ENCODE peak calls at places on chromosomes 1 and 21, in six cellular contexts. One of them, this sample, is unnamed.

GRCh38 chr1:53685272-53686051 is 53.5 kb downstream of the GLIS1 start:
- DNase-seq in IMR-90: peak
- DNase-seq in osteoblast: peak
- DNase-seq in astrocyte of the cerebellum: no peak
- DNase-seq in fibroblast of mammary gland: no peak
- DNase-seq in fibroblast of pulmonary artery: peak
- DNase-seq in this sample: peak

GRCh38 chr1:39378377-39378776 is 113.1 kb upstream of the BMP8A start:
- DNase-seq in IMR-90: no peak
- DNase-seq in osteoblast: no peak
- DNase-seq in astrocyte of the cerebellum: no peak
- DNase-seq in fibroblast of mammary gland: no peak
- DNase-seq in fibroblast of pulmonary artery: no peak
- DNase-seq in this sample: no peak

GRCh38 chr1:150429805-150430204 is 57.4 kb upstream of the TARS2 start:
- DNase-seq in IMR-90: peak
- DNase-seq in osteoblast: no peak
- DNase-seq in astrocyte of the cerebellum: no peak
- DNase-seq in fibroblast of mammary gland: peak
- DNase-seq in fibroblast of pulmonary artery: peak
- DNase-seq in this sample: no peak

GRCh38 chr1:21673277-21673780 is 4.2 kb upstream of the RAP1GAP start:
- DNase-seq in IMR-90: peak
- DNase-seq in osteoblast: peak
- DNase-seq in astrocyte of the cerebellum: peak
- DNase-seq in fibroblast of mammary gland: peak
- DNase-seq in fibroblast of pulmonary artery: peak
- DNase-seq in this sample: peak

GRCh38 chr1:69088556-69088955 is 479.2 kb upstream of the LRRC7 start:
- DNase-seq in IMR-90: no peak
- DNase-seq in osteoblast: no peak
- DNase-seq in astrocyte of the cerebellum: no peak
- DNase-seq in fibroblast of mammary gland: no peak
- DNase-seq in fibroblast of pulmonary artery: no peak
- DNase-seq in this sample: no peak

GRCh38 chr1:64469977-64470669 is at the start of gene CACHD1:
- DNase-seq in IMR-90: peak
- DNase-seq in osteoblast: peak
- DNase-seq in astrocyte of the cerebellum: peak
- DNase-seq in fibroblast of mammary gland: peak
- DNase-seq in fibroblast of pulmonary artery: peak
- DNase-seq in this sample: peak

GRCh38 chr1:201254625-201255469 is 28.5 kb upstream of the PKP1 start:
- DNase-seq in IMR-90: no peak
- DNase-seq in osteoblast: peak
- DNase-seq in astrocyte of the cerebellum: no peak
- DNase-seq in fibroblast of mammary gland: peak
- DNase-seq in fibroblast of pulmonary artery: peak
- DNase-seq in this sample: no peak

GRCh38 chr1:207938016-207938415 is 27.1 kb upstream of the CD34 start:
- DNase-seq in IMR-90: peak
- DNase-seq in osteoblast: peak
- DNase-seq in astrocyte of the cerebellum: no peak
- DNase-seq in fibroblast of mammary gland: peak
- DNase-seq in fibroblast of pulmonary artery: peak
- DNase-seq in this sample: peak

GRCh38 chr21:44973598-44973997 is 33.8 kb downstream of the SLX9 start:
- DNase-seq in IMR-90: no peak
- DNase-seq in osteoblast: no peak
- DNase-seq in astrocyte of the cerebellum: no peak
- DNase-seq in fibroblast of mammary gland: no peak
- DNase-seq in fibroblast of pulmonary artery: no peak
- DNase-seq in this sample: no peak

GRCh38 chr1:11522400-11523235 is 43.7 kb downstream of the DISP3 start:
- DNase-seq in IMR-90: no peak
- DNase-seq in osteoblast: peak
- DNase-seq in astrocyte of the cerebellum: no peak
- DNase-seq in fibroblast of mammary gland: no peak
- DNase-seq in fibroblast of pulmonary artery: no peak
- DNase-seq in this sample: no peak

GRCh38 chr1:240946926-240947325 is 335.0 kb upstream of the GREM2 start:
- DNase-seq in IMR-90: peak
- DNase-seq in osteoblast: peak
- DNase-seq in astrocyte of the cerebellum: peak
- DNase-seq in fibroblast of mammary gland: peak
- DNase-seq in fibroblast of pulmonary artery: peak
- DNase-seq in this sample: peak

DNA sequence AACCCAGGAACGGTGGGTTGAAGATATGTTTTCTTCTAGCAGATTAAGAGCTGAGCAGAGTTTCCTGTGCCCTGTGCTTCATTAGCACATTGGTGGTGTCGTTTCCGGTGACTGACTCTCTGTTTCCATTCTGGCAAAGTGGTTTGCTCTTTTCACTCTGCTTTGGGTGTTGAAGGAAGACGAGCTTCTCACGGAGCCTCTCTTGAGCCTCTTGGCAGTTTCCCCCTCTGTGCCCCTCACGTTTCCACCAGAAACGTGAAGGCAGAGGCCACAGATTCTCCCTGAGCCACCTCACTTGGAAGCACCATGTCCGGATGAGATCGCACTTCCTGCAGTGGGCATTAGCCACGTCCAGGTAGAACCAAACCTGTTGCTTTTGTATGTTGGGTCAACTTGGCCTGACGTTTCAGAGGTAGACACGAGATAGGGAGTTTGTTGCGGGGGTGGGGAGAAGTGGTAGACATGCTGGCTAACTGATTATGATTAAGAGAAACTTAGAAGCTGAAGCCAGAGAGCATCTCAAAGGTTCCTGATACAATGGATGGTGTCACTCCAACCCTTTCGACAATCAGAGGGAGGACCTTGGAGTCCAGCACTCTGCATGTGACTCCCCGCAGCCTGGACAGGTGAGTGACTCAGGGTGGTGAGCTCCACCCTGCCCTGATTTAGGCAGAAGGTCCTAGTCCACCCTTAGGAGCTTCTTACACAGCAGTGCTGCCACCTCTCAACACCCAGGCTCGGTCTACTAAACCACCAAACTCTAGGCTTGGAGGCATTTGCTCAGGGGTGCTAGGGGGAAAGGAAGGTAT is at the start of gene LAX1:
- DNase-seq in IMR-90: no peak
- DNase-seq in osteoblast: no peak
- DNase-seq in astrocyte of the cerebellum: no peak
- DNase-seq in fibroblast of mammary gland: no peak
- DNase-seq in fibroblast of pulmonary artery: no peak
- DNase-seq in this sample: no peak
- TF ChIP-seq CTCF in IMR-90: no peak
- TF ChIP-seq CTCF in osteoblast: no peak
- TF ChIP-seq CTCF in astrocyte of the cerebellum: no peak
- TF ChIP-seq CTCF in fibroblast of mammary gland: no peak
- TF ChIP-seq CTCF in fibroblast of pulmonary artery: no peak
- TF ChIP-seq CTCF in this sample: no peak

GRCh38 chr1:243973169-243973568 is 77.9 kb upstream of the ZBTB18 start:
- DNase-seq in IMR-90: no peak
- DNase-seq in osteoblast: no peak
- DNase-seq in astrocyte of the cerebellum: no peak
- DNase-seq in fibroblast of mammary gland: no peak
- DNase-seq in fibroblast of pulmonary artery: no peak
- DNase-seq in this sample: no peak
- TF ChIP-seq CTCF in IMR-90: no peak
- TF ChIP-seq CTCF in osteoblast: no peak
- TF ChIP-seq CTCF in astrocyte of the cerebellum: no peak
- TF ChIP-seq CTCF in fibroblast of mammary gland: no peak
- TF ChIP-seq CTCF in fibroblast of pulmonary artery: no peak
- TF ChIP-seq CTCF in this sample: no peak

GRCh38 chr1:212915245-212916091 is 34.9 kb upstream of the VASH2 start:
- DNase-seq in IMR-90: peak
- DNase-seq in osteoblast: no peak
- DNase-seq in astrocyte of the cerebellum: peak
- DNase-seq in fibroblast of mammary gland: peak
- DNase-seq in fibroblast of pulmonary artery: peak
- DNase-seq in this sample: no peak
- TF ChIP-seq CTCF in IMR-90: peak
- TF ChIP-seq CTCF in osteoblast: peak
- TF ChIP-seq CTCF in astrocyte of the cerebellum: peak
- TF ChIP-seq CTCF in fibroblast of mammary gland: peak
- TF ChIP-seq CTCF in fibroblast of pulmonary artery: peak
- TF ChIP-seq CTCF in this sample: peak

GRCh38 chr1:118304722-118305344 is 119.8 kb upstream of the SPAG17 start:
- DNase-seq in IMR-90: no peak
- DNase-seq in osteoblast: peak
- DNase-seq in astrocyte of the cerebellum: peak
- DNase-seq in fibroblast of mammary gland: peak
- DNase-seq in fibroblast of pulmonary artery: no peak
- DNase-seq in this sample: no peak
- TF ChIP-seq CTCF in IMR-90: no peak
- TF ChIP-seq CTCF in osteoblast: peak
- TF ChIP-seq CTCF in astrocyte of the cerebellum: peak
- TF ChIP-seq CTCF in fibroblast of mammary gland: peak
- TF ChIP-seq CTCF in fibroblast of pulmonary artery: peak
- TF ChIP-seq CTCF in this sample: peak

GRCh38 chr1:58434181-58434580 is 112.3 kb downstream of the OMA1 start:
- DNase-seq in IMR-90: no peak
- DNase-seq in osteoblast: no peak
- DNase-seq in astrocyte of the cerebellum: no peak
- DNase-seq in fibroblast of mammary gland: no peak
- DNase-seq in fibroblast of pulmonary artery: no peak
- DNase-seq in this sample: no peak

GRCh38 chr1:58430355-58431335 is 115.9 kb downstream of the OMA1 start:
- DNase-seq in IMR-90: no peak
- DNase-seq in osteoblast: no peak
- DNase-seq in astrocyte of the cerebellum: no peak
- DNase-seq in fibroblast of mammary gland: no peak
- DNase-seq in fibroblast of pulmonary artery: no peak
- DNase-seq in this sample: peak

GRCh38 chr1:58431847-58432246 is 114.7 kb downstream of the OMA1 start:
- DNase-seq in IMR-90: no peak
- DNase-seq in osteoblast: no peak
- DNase-seq in astrocyte of the cerebellum: no peak
- DNase-seq in fibroblast of mammary gland: no peak
- DNase-seq in fibroblast of pulmonary artery: no peak
- DNase-seq in this sample: no peak

GRCh38 chr1:58434587-58434986 is 111.9 kb downstream of the OMA1 start:
- DNase-seq in IMR-90: no peak
- DNase-seq in osteoblast: no peak
- DNase-seq in astrocyte of the cerebellum: no peak
- DNase-seq in fibroblast of mammary gland: no peak
- DNase-seq in fibroblast of pulmonary artery: no peak
- DNase-seq in this sample: no peak

GRCh38 chr1:58432813-58433668 is 113.5 kb downstream of the OMA1 start:
- DNase-seq in IMR-90: peak
- DNase-seq in osteoblast: peak
- DNase-seq in astrocyte of the cerebellum: peak
- DNase-seq in fibroblast of mammary gland: peak
- DNase-seq in fibroblast of pulmonary artery: peak
- DNase-seq in this sample: peak
- TF ChIP-seq CTCF in IMR-90: peak
- TF ChIP-seq CTCF in osteoblast: peak
- TF ChIP-seq CTCF in astrocyte of the cerebellum: peak
- TF ChIP-seq CTCF in fibroblast of mammary gland: no peak
- TF ChIP-seq CTCF in fibroblast of pulmonary artery: no peak
- TF ChIP-seq CTCF in this sample: no peak

GRCh38 chr1:54806931-54807611 is 5.9 kb upstream of the TTC22 start:
- DNase-seq in IMR-90: peak
- DNase-seq in osteoblast: peak
- DNase-seq in astrocyte of the cerebellum: no peak
- DNase-seq in fibroblast of mammary gland: peak
- DNase-seq in fibroblast of pulmonary artery: no peak
- DNase-seq in this sample: peak

GRCh38 chr1:54809496-54810074 is 8.5 kb upstream of the TTC22 start:
- DNase-seq in IMR-90: no peak
- DNase-seq in osteoblast: no peak
- DNase-seq in astrocyte of the cerebellum: no peak
- DNase-seq in fibroblast of mammary gland: peak
- DNase-seq in fibroblast of pulmonary artery: no peak
- DNase-seq in this sample: no peak

GRCh38 chr1:54810144-54810942 is 9.2 kb upstream of the TTC22 start:
- DNase-seq in IMR-90: peak
- DNase-seq in osteoblast: peak
- DNase-seq in astrocyte of the cerebellum: peak
- DNase-seq in fibroblast of mammary gland: peak
- DNase-seq in fibroblast of pulmonary artery: peak
- DNase-seq in this sample: peak

GRCh38 chr1:54807756-54808155 is 6.6 kb upstream of the TTC22 start:
- DNase-seq in IMR-90: no peak
- DNase-seq in osteoblast: no peak
- DNase-seq in astrocyte of the cerebellum: no peak
- DNase-seq in fibroblast of mammary gland: no peak
- DNase-seq in fibroblast of pulmonary artery: no peak
- DNase-seq in this sample: no peak

GRCh38 chr1:54808443-54809207 is 7.5 kb upstream of the TTC22 start:
- DNase-seq in IMR-90: no peak
- DNase-seq in osteoblast: peak
- DNase-seq in astrocyte of the cerebellum: no peak
- DNase-seq in fibroblast of mammary gland: no peak
- DNase-seq in fibroblast of pulmonary artery: no peak
- DNase-seq in this sample: no peak
- TF ChIP-seq CTCF in IMR-90: peak
- TF ChIP-seq CTCF in osteoblast: peak
- TF ChIP-seq CTCF in astrocyte of the cerebellum: peak
- TF ChIP-seq CTCF in fibroblast of mammary gland: peak
- TF ChIP-seq CTCF in fibroblast of pulmonary artery: peak
- TF ChIP-seq CTCF in this sample: peak

GRCh38 chr1:114219247-114219872 is 65.7 kb upstream of the SYT6 start:
- DNase-seq in IMR-90: peak
- DNase-seq in osteoblast: no peak
- DNase-seq in astrocyte of the cerebellum: no peak
- DNase-seq in fibroblast of mammary gland: peak
- DNase-seq in fibroblast of pulmonary artery: peak
- DNase-seq in this sample: no peak
- TF ChIP-seq CTCF in IMR-90: no peak
- TF ChIP-seq CTCF in osteoblast: peak
- TF ChIP-seq CTCF in astrocyte of the cerebellum: peak
- TF ChIP-seq CTCF in fibroblast of mammary gland: peak
- TF ChIP-seq CTCF in fibroblast of pulmonary artery: peak
- TF ChIP-seq CTCF in this sample: no peak

DNA sequence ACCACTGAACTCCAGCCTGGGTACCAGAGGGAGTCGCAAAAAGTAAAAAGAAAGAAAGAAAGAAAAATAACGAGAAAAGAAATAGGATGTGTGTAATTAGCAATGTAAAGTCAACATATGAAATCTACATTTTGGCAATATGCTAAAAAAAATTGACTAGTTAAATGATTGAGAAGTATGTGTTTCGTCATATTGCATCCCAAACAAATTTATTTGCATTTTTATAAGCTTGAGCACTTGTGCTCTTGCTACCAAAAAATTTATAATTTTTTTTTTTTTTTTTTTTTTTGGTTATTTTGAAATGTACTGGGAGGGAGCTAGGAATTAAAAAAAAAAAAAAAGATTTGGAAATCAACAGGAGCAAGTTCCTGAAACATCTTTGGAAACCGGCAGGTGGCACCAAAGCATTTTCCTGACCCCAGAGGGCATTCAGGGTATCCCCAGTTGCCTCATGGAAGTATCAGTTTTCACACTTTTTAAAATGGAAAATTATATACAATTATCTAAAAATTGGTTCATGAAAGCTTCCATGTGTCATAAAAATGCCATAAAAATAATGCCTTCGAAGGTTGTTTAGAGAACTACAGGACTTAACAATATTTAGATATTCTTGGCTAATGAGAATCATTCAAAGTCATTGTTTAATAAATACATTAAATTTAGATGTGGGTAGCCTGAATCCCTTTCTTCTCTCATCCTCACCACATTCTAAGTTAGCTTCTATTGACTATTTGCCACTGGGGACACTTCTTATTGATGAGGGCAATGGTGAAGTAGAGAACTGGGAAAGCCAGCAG is 4.8 kb upstream of the HEATR1 start:
- DNase-seq in IMR-90: peak
- DNase-seq in osteoblast: peak
- DNase-seq in astrocyte of the cerebellum: peak
- DNase-seq in fibroblast of mammary gland: peak
- DNase-seq in fibroblast of pulmonary artery: peak
- DNase-seq in this sample: peak
- TF ChIP-seq CTCF in IMR-90: peak
- TF ChIP-seq CTCF in osteoblast: peak
- TF ChIP-seq CTCF in astrocyte of the cerebellum: peak
- TF ChIP-seq CTCF in fibroblast of mammary gland: peak
- TF ChIP-seq CTCF in fibroblast of pulmonary artery: peak
- TF ChIP-seq CTCF in this sample: peak

This sample was measured in HFFc6.